ENCODE peak calls at places on chromosome X, in ten cellular contexts. O is amygdala; Y is activated naive CD8-positive, alpha-beta T cell treated with anti-CD3 and anti-CD28 coated beads for 36 hours; J is stomach; P is CD8-positive, alpha-beta memory T cell; I is coronary artery; H is activated CD8-positive, alpha-beta memory T cell treated with anti-CD3 and anti-CD28 coated beads for 24 hours; D is pons; R is CD4-positive, CD25-positive, alpha-beta regulatory T cell; U is T-helper 2 cell. K is an unnamed sample.

GRCh38 chrX:9180623-9181022 is 146.7 kb upstream of the FAM9B start:
- DNase-seq in O (no peak), Y (no peak), J (no peak), P (no peak), I (no peak), H (no peak), D (no peak), R (no peak), U (no peak), K (no peak)

GRCh38 chrX:39616098-39616729 is 481.5 kb downstream of the BCOR start:
- DNase-seq in O (no peak), Y (no peak), J (no peak), P (no peak), I (no peak), H (peak), D (no peak), R (no peak), U (no peak), K (no peak)

GRCh38 chrX:1480082-1480785 is 27.5 kb upstream of the ASMTL start:
- DNase-seq in O (no peak), Y (no peak), J (no peak), P (no peak), I (peak), H (peak), D (no peak), R (no peak), U (peak), K (peak)

GRCh38 chrX:123590842-123591491 is 141.9 kb downstream of the THOC2 start:
- DNase-seq in O (no peak), Y (no peak), J (no peak), P (no peak), I (no peak), H (no peak), D (no peak), R (no peak), U (peak), K (no peak)

GRCh38 chrX:55127692-55128091 is 38.9 kb downstream of the PAGE2 start:
- DNase-seq in O (no peak), Y (no peak), J (no peak), P (no peak), I (no peak), H (no peak), D (no peak), R (no peak), U (no peak), K (no peak)

GRCh38 chrX:65668362-65669310 is 1.2 kb downstream of the MSN start:
- DNase-seq in O (peak), Y (peak), J (peak), P (peak), I (peak), H (peak), D (peak), R (peak), U (peak), K (peak)

GRCh38 chrX:7147431-7147977 is at the start of gene STS:
- DNase-seq in O (peak), Y (no peak), J (peak), P (peak), I (peak), H (peak), D (peak), R (no peak), U (peak), K (peak)

GRCh38 chrX:48649109-48649508 is 34.5 kb upstream of the WAS start:
- DNase-seq in O (no peak), Y (no peak), J (no peak), P (no peak), I (no peak), H (no peak), D (no peak), R (no peak), U (no peak), K (no peak)

GRCh38 chrX:153475751-153476281 is 5.4 kb upstream of the HAUS7 start:
- DNase-seq in O (no peak), Y (no peak), J (no peak), P (no peak), I (no peak), H (no peak), D (no peak), R (no peak), U (no peak), K (no peak)

GRCh38 chrX:50375481-50376267 is 95.0 kb downstream of the DGKK start:
- DNase-seq in O (no peak), Y (no peak), J (no peak), P (no peak), I (no peak), H (no peak), D (no peak), R (no peak), U (no peak), K (no peak)

GRCh38 chrX:12975999-12976558 is 1.2 kb downstream of the TMSB4X start:
- DNase-seq in O (no peak), Y (peak), J (peak), P (peak), I (no peak), H (peak), D (no peak), R (no peak), U (peak), K (no peak)

GRCh38 chrX:41333744-41333993 is 293 bp upstream of the DDX3X start:
- DNase-seq in O (no peak), Y (no peak), J (no peak), P (peak), I (no peak), H (no peak), D (peak), R (no peak), U (peak), K (no peak)

GRCh38 chrX:133983974-133984578 is 1.3 kb downstream of the GPC3 start:
- DNase-seq in O (no peak), Y (no peak), J (no peak), P (no peak), I (no peak), H (no peak), D (no peak), R (no peak), U (no peak), K (no peak)

GRCh38 chrX:133580630-133581029 is 165.3 kb upstream of the GPC4 start:
- DNase-seq in O (no peak), Y (no peak), J (no peak), P (no peak), I (no peak), H (no peak), D (no peak), R (no peak), U (no peak), K (no peak)

GRCh38 chrX:151697537-151697936 is 2.3 kb downstream of the PRRG3 start:
- DNase-seq in O (no peak), Y (no peak), J (no peak), P (no peak), I (no peak), H (no peak), D (no peak), R (no peak), U (no peak), K (no peak)

GRCh38 chrX:13223868-13224555 is 95.8 kb downstream of the ATXN3L start:
- DNase-seq in O (no peak), Y (no peak), J (no peak), P (no peak), I (no peak), H (no peak), D (peak), R (no peak), U (peak), K (no peak)

GRCh38 chrX:40809210-40809609 is 73.9 kb upstream of the MED14 start:
- DNase-seq in O (no peak), Y (no peak), J (no peak), P (no peak), I (no peak), H (no peak), D (no peak), R (no peak), U (no peak), K (no peak)

K was measured in CD4-positive, alpha-beta T cell.